ENCODE peak calls at places on chromosomes 2 and 18, in seven cellular contexts. T is type B pancreatic cell; F is ELR; B is kidney; I is stimulated activated CD8-positive, alpha-beta memory T cell treated with anti-CD3 and anti-CD28 coated beads, Interleukin-12 subunit alpha, Interleukin-12 subunit beta, amount 100 ng/mL, for 1 hour; M is erythroblast; V is ACHN. E is an unnamed sample.

GRCh38 chr2:221377597-221377996 is 194.5 kb downstream of the EPHA4 start:
- DNase-seq in T (no peak), F (no peak), B (no peak), I (no peak), M (no peak), V (no peak), E (no peak)

GRCh38 chr2:65379168-65379672 is 53.2 kb downstream of the SPRED2 start:
- DNase-seq in T (no peak), F (no peak), B (no peak), I (no peak), M (no peak), V (no peak), E (no peak)

GRCh38 chr2:179751184-179751809 is 110.1 kb downstream of the ZNF385B start:
- DNase-seq in T (no peak), F (peak), B (no peak), I (no peak), M (peak), V (peak), E (peak)

GRCh38 chr2:96493072-96493471 is 12.1 kb downstream of the NEURL3 start:
- DNase-seq in T (no peak), F (no peak), B (no peak), I (no peak), M (no peak), V (peak), E (no peak)

GRCh38 chr2:9258953-9259399 is 52.4 kb downstream of the ASAP2 start:
- DNase-seq in T (no peak), F (no peak), B (peak), I (no peak), M (no peak), V (no peak), E (no peak)

GRCh38 chr2:2173633-2174032 is 157.4 kb downstream of the MYT1L start:
- DNase-seq in T (no peak), F (no peak), B (no peak), I (no peak), M (no peak), V (no peak), E (no peak)

GRCh38 chr2:19577668-19578067 is 219.2 kb upstream of the OSR1 start:
- DNase-seq in T (no peak), F (peak), B (no peak), I (no peak), M (no peak), V (no peak), E (no peak)

GRCh38 chr18:46560671-46561045 is 96.4 kb downstream of the LOXHD1 start:
- DNase-seq in T (no peak), F (no peak), B (no peak), I (no peak), M (no peak), V (no peak), E (no peak)

GRCh38 chr2:9594361-9595063 is 36.3 kb downstream of the YWHAQ start:
- DNase-seq in T (no peak), F (peak), B (no peak), I (no peak), M (no peak), V (peak), E (peak)

GRCh38 chr2:159317392-159318088 is 31.0 kb upstream of the WDSUB1 start:
- DNase-seq in T (no peak), F (peak), B (no peak), I (no peak), M (no peak), V (no peak), E (no peak)

GRCh38 chr2:186879312-186879711 is 30.3 kb upstream of the ZSWIM2 start:
- DNase-seq in T (no peak), F (peak), B (no peak), I (no peak), M (no peak), V (no peak), E (no peak)

GRCh38 chr2:228352048-228352447 is 170.6 kb upstream of the SPHKAP start:
- DNase-seq in T (no peak), F (no peak), B (no peak), I (no peak), M (no peak), V (no peak), E (no peak)

GRCh38 chr18:7196421-7196820 is 34.5 kb upstream of the LRRC30 start:
- DNase-seq in T (no peak), F (no peak), B (no peak), I (no peak), M (no peak), V (no peak), E (no peak)

GRCh38 chr18:21704603-21705364 is at the start of gene ABHD3:
- DNase-seq in T (peak), F (peak), B (peak), I (peak), M (peak), V (peak), E (peak)

GRCh38 chr2:10283106-10284062 is 19.3 kb upstream of the HPCAL1 start:
- DNase-seq in T (no peak), F (peak), B (peak), I (no peak), M (peak), V (peak), E (peak)

GRCh38 chr2:10346929-10347558 is 44.3 kb downstream of the HPCAL1 start:
- DNase-seq in T (no peak), F (peak), B (no peak), I (no peak), M (no peak), V (peak), E (no peak)

GRCh38 chr2:63710732-63711131 is 122.0 kb downstream of the MDH1 start:
- DNase-seq in T (no peak), F (no peak), B (no peak), I (no peak), M (no peak), V (no peak), E (no peak)

GRCh38 chr18:55582325-55582724 is 5.7 kb downstream of the TCF4 start:
- DNase-seq in T (no peak), F (peak), B (no peak), I (no peak), M (no peak), V (no peak), E (no peak)

GRCh38 chr2:954687-955000 is 4.0 kb downstream of the SNTG2 start:
- DNase-seq in T (no peak), F (no peak), B (no peak), I (no peak), M (no peak), V (no peak), E (no peak)

GRCh38 chr2:232498452-232498851 is 10.8 kb upstream of the ECEL1 start:
- DNase-seq in T (no peak), F (no peak), B (no peak), I (no peak), M (no peak), V (no peak), E (no peak)

GRCh38 chr18:24014062-24014985 is at the start of gene TTC39C:
- DNase-seq in T (peak), F (peak), B (peak), I (peak), M (peak), V (peak), E (peak)

GRCh38 chr2:42999391-42999811 is 207.0 kb upstream of the HAAO start:
- DNase-seq in T (no peak), F (no peak), B (no peak), I (no peak), M (no peak), V (no peak), E (no peak)

GRCh38 chr2:160338891-160339290 is 138.8 kb upstream of the ITGB6 start:
- DNase-seq in T (no peak), F (no peak), B (peak), I (no peak), M (no peak), V (no peak), E (no peak)

GRCh38 chr18:48914581-48915251 is 36.0 kb downstream of the SMAD7 start:
- DNase-seq in T (no peak), F (no peak), B (no peak), I (no peak), M (no peak), V (no peak), E (no peak)

GRCh38 chr2:205372141-205372540 is 310.2 kb upstream of the NRP2 start:
- DNase-seq in T (no peak), F (peak), B (no peak), I (no peak), M (no peak), V (no peak), E (peak)

GRCh38 chr2:198807131-198807530 is 650.6 kb downstream of the SATB2 start:
- DNase-seq in T (no peak), F (peak), B (no peak), I (no peak), M (no peak), V (no peak), E (no peak)

GRCh38 chr2:73285162-73285739 is 973 bp upstream of the FBXO41 start:
- DNase-seq in T (no peak), F (no peak), B (no peak), I (no peak), M (peak), V (no peak), E (peak)

GRCh38 chr2:37361416-37361815 is 17.0 kb downstream of the QPCT start:
- DNase-seq in T (no peak), F (no peak), B (no peak), I (no peak), M (no peak), V (no peak), E (no peak)

GRCh38 chr2:94875064-94875819 is 4.0 kb downstream of the TEKT4 start:
- DNase-seq in T (no peak), F (no peak), B (no peak), I (no peak), M (no peak), V (no peak), E (no peak)

GRCh38 chr2:17813742-17814458 is 2.4 kb upstream of the MSGN1 start:
- DNase-seq in T (no peak), F (no peak), B (no peak), I (no peak), M (no peak), V (no peak), E (no peak)

GRCh38 chr2:7014201-7014640 is 97.0 kb downstream of the RNF144A start:
- DNase-seq in T (no peak), F (no peak), B (no peak), I (no peak), M (peak), V (no peak), E (peak)

GRCh38 chr2:44632931-44633689 is 271.4 kb downstream of the CAMKMT start:
- DNase-seq in T (no peak), F (no peak), B (no peak), I (no peak), M (no peak), V (no peak), E (no peak)

GRCh38 chr2:230643576-230644291 is 68.9 kb upstream of the CAB39 start:
- DNase-seq in T (no peak), F (no peak), B (no peak), I (no peak), M (peak), V (no peak), E (no peak)

GRCh38 chr2:17901246-17901645 is 22.8 kb downstream of the KCNS3 start:
- DNase-seq in T (no peak), F (no peak), B (no peak), I (no peak), M (no peak), V (peak), E (no peak)

GRCh38 chr2:54898451-54899226 is 151.6 kb downstream of the RTN4 start:
- DNase-seq in T (no peak), F (no peak), B (no peak), I (no peak), M (no peak), V (no peak), E (no peak)

E was measured in RKO.